ENCODE peak calls at places on chromosome 6, in ten cellular contexts. F is fibroblast of lung, S is heart left ventricle, R is cardiac muscle cell, L is sigmoid colon, I is mammary epithelial cell, M is A549, Q is esophagus squamous epithelium, O is pancreas, W is DND-41. X is an unnamed sample.

GRCh38 chr6:108368431-108369030 is 73.7 kb downstream of the AFG1L start:
- DNase-seq in F (no peak), S (no peak), R (no peak), L (no peak), I (no peak), M (no peak), Q (no peak), O (no peak), W (no peak), X (no peak)

GRCh38 chr6:43609402-43609801 is 19.7 kb downstream of the GTPBP2 start:
- DNase-seq in F (no peak), S (no peak), R (no peak), L (no peak), I (no peak), M (no peak), Q (no peak), O (no peak), W (no peak), X (no peak)

GRCh38 chr6:133778414-133778813 is 110.5 kb upstream of the TCF21 start:
- DNase-seq in F (peak; percentile 99), S (no peak), R (peak; percentile 95), L (no peak), I (peak; percentile 52), M (no peak), Q (no peak), O (no peak), W (no peak), X (no peak)

GRCh38 chr6:107121964-107122495 is 6.7 kb upstream of the BEND3 start:
- DNase-seq in F (no peak), S (no peak), R (no peak), L (no peak), I (no peak), M (no peak), Q (no peak), O (no peak), W (no peak), X (no peak)

GRCh38 chr6:44223471-44224153 is at the start of gene SLC29A1:
- DNase-seq in F (peak; percentile 25), S (peak; percentile 91), R (peak; percentile 39), L (peak; percentile 91), I (peak; percentile 48), M (peak; percentile 76), Q (no peak), O (peak; percentile 74), W (peak; percentile 88), X (peak; percentile 85)

GRCh38 chr6:25913741-25914140 is 16.8 kb downstream of the SLC17A2 start:
- DNase-seq in F (no peak), S (no peak), R (no peak), L (no peak), I (no peak), M (no peak), Q (no peak), O (no peak), W (no peak), X (no peak)

GRCh38 chr6:15752820-15753219 is 90.0 kb upstream of the DTNBP1 start:
- DNase-seq in F (no peak), S (no peak), R (peak; percentile 37), L (no peak), I (no peak), M (no peak), Q (no peak), O (no peak), W (no peak), X (no peak)

GRCh38 chr6:47407295-47408281 is 70.0 kb upstream of the CD2AP start:
- DNase-seq in F (no peak), S (no peak), R (no peak), L (no peak), I (peak; percentile 11), M (peak; percentile 16), Q (no peak), O (no peak), W (no peak), X (no peak)

DNA sequence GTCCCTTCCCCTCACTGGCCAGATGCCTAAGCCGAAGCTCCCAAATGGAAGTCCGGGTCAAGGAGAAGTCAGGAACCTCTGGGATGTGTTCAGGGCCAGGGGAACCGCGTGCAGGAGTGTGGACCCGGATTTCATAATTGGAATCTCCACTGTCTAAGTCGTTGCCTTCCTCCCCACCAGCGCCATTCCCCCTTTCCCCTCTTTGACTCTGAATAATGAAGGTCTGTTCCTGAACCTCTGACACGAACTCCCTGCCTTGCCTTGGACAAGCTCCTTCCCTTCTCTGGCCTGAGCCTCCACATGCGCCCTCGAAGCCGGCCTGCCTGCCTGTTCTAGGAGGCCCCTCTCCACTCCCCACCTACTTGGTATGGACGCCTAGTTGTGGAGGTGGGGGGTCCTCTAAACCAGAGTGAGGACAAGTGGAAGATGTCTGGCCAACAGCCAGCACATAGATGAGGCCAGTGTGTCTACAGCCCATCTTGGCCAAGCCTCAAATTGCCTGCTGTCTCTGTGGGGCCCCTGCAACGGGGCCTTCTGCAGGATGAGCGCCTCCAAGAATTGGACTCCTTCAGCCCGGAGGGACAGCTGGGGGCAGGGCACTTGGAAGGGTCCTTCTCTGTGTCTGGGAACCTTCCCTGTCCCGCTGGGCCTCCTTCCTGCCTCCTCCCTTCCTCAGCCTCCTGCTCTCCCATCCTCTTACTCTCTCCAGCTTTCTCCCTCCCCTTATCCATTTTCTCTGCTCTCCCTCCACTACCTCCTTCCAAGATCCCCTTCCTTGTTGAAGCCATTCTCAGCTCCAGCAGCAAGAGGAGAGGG is 1.5 kb downstream of the MDFI start:
- DNase-seq in F (no peak), S (peak; percentile 47), R (peak; percentile 69), L (no peak), I (no peak), M (no peak), Q (no peak), O (no peak), W (no peak), X (no peak)
- H3K4me1 ChIP-seq in F (no peaks in the 10 kb centered on the region), S (peaks cover 17% of the 10 kb centered on the region), R (peaks cover 25% of the 10 kb centered on the region), L (peaks cover 29% of the 10 kb centered on the region), I (peaks cover 64% of the 10 kb centered on the region), M (peaks cover 6% of the 10 kb centered on the region), Q (peaks cover 22% of the 10 kb centered on the region), O (peaks cover 5% of the 10 kb centered on the region), W (peaks cover 23% of the 10 kb centered on the region), X (peaks cover 8% of the 10 kb centered on the region)

GRCh38 chr6:40409716-40410397 is 177.3 kb downstream of the LRFN2 start:
- DNase-seq in F (no peak), S (no peak), R (no peak), L (no peak), I (peak; percentile 39), M (no peak), Q (no peak), O (no peak), W (no peak), X (no peak)

GRCh38 chr6:40411881-40412280 is 175.3 kb downstream of the LRFN2 start:
- DNase-seq in F (no peak), S (no peak), R (no peak), L (peak; percentile 14), I (no peak), M (no peak), Q (no peak), O (no peak), W (no peak), X (no peak)

GRCh38 chr6:40414617-40415016 is 172.5 kb downstream of the LRFN2 start:
- DNase-seq in F (no peak), S (no peak), R (no peak), L (peak; percentile 12), I (no peak), M (no peak), Q (no peak), O (no peak), W (no peak), X (no peak)

GRCh38 chr6:40410792-40411191 is 176.4 kb downstream of the LRFN2 start:
- DNase-seq in F (no peak), S (no peak), R (no peak), L (peak; percentile 34), I (no peak), M (no peak), Q (no peak), O (no peak), W (no peak), X (no peak)

DNA sequence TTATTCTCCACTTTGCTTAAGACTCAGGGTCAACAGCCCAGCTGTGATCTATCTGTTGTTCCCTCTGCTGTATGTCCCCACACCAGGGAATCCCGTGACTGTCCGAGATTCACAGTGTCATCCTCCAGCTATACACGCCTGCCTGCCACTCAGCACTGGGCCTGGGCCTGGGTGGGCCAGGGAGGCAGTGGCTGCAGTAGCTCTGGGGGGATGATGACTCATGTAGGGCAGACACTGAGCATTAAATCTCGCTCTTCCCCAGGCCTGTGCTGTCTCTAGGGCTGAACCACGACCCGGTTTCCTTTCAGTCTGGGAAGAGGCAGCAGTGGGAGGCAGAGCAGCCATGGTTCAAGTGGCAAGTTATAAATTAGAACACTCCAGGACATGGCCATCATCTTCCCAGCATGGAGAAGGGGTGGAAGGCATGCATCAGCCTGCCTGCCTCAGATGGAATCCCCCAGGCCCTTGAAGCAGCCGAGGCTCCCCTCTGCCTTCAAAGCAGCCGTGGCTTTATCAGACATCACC is 173.9 kb downstream of the LRFN2 start:
- DNase-seq in F (no peak), S (no peak), R (no peak), L (peak; percentile 46), I (no peak), M (no peak), Q (no peak), O (no peak), W (no peak), X (no peak)
- H3K27ac ChIP-seq in F (no peak overlapping the region), S (no peak overlapping the region), R (no peak overlapping the region), L (no peak overlapping the region), I (no peak overlapping the region), M (no peak overlapping the region), Q (no peak overlapping the region), O (no peak overlapping the region), W (no peak overlapping the region), X (no peak overlapping the region)

GRCh38 chr6:152273002-152273401 is 364.2 kb downstream of the SYNE1 start:
- DNase-seq in F (peak; percentile 24), S (no peak), R (peak; percentile 12), L (no peak), I (peak; percentile 59), M (no peak), Q (no peak), O (no peak), W (no peak), X (no peak)

GRCh38 chr6:152270301-152270925 is 366.7 kb downstream of the SYNE1 start:
- DNase-seq in F (peak; percentile 34), S (no peak), R (peak; percentile 43), L (no peak), I (peak; percentile 75), M (no peak), Q (no peak), O (no peak), W (no peak), X (no peak)

GRCh38 chr6:152273638-152274037 is 363.5 kb downstream of the SYNE1 start:
- DNase-seq in F (no peak), S (no peak), R (peak; percentile 24), L (no peak), I (no peak), M (no peak), Q (no peak), O (peak; percentile 25), W (no peak), X (no peak)

GRCh38 chr6:152272486-152272885 is 364.7 kb downstream of the SYNE1 start:
- DNase-seq in F (no peak), S (no peak), R (no peak), L (no peak), I (peak; percentile 23), M (no peak), Q (no peak), O (no peak), W (no peak), X (no peak)

DNA sequence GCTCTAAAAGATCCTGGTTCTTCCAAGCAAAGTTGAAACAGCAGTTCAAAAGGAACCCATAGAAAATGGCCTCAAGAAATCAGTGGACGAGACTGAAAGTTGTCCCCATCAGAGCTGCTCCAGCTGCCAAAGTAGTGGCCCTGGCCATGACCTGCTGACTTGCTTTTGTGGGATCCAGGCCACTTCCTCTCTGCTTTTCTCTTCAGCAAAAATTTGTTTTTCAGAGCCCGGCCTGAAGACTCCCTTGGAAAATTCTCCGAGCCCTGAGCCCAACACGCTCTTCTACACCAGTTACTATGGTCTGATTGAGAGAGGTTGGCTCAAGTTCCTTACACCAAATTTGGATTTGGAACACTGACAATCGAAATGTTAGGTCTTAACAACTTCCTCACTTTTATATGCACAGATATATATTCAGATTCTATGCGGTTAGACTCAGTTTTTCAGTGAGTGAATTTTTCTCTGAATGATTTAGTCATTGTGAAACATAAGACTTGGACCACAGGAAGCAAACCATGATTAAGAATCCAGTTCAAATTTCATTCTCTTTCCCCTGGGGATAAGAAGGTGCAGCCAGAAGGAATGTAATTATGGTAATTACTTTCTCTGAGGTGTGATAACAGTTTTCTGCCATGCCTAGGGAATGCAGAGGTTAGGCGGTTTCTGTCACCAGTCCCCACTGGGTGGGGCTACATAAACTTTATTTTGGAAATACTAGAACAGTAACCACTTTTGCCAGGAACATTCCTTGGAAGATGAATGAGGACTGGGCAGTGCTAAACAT is 365.3 kb downstream of the SYNE1 start:
- DNase-seq in F (peak; percentile 57), S (no peak), R (peak; percentile 77), L (no peak), I (peak; percentile 67), M (no peak), Q (no peak), O (no peak), W (no peak), X (no peak)
- H3K4me1 ChIP-seq in F (peaks cover 2% of the 10 kb centered on the region), S (peaks cover 32% of the 10 kb centered on the region), R (no peaks in the 10 kb centered on the region), L (peaks cover 60% of the 10 kb centered on the region), I (peaks cover 38% of the 10 kb centered on the region), M (peaks cover 12% of the 10 kb centered on the region), Q (peaks cover 30% of the 10 kb centered on the region), O (peaks cover 27% of the 10 kb centered on the region), W (no peaks in the 10 kb centered on the region), X (no peaks in the 10 kb centered on the region)

GRCh38 chr6:74482180-74482579 is 723.7 kb downstream of the COL12A1 start:
- DNase-seq in F (no peak), S (no peak), R (no peak), L (no peak), I (no peak), M (no peak), Q (no peak), O (no peak), W (no peak), X (no peak)

GRCh38 chr6:74479420-74479819 is 726.4 kb downstream of the COL12A1 start:
- DNase-seq in F (no peak), S (no peak), R (no peak), L (no peak), I (no peak), M (no peak), Q (no peak), O (no peak), W (no peak), X (no peak)

GRCh38 chr6:74479960-74480359 is 725.9 kb downstream of the COL12A1 start:
- DNase-seq in F (no peak), S (no peak), R (no peak), L (no peak), I (no peak), M (no peak), Q (no peak), O (no peak), W (no peak), X (no peak)

DNA sequence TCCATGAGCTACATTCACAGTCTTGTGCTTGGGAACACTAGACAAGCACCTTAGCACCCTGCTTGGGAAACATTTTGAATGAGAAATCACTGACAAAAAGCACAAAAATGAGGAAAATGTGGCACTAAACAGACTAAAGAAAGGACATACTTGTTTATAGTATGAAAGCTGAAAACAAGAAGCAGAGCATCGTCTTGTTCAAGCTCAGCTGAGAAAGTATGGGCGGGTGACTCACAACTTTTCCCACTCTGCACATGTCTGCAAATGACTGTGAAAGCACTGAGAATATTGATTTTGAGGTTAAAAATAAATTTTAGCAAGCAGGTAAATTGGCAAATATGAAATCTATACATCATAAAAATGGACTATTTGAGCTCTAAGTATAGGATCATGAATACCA is 725.3 kb downstream of the COL12A1 start:
- DNase-seq in F (no peak), S (no peak), R (no peak), L (no peak), I (no peak), M (no peak), Q (no peak), O (no peak), W (no peak), X (no peak)
- H3K27ac ChIP-seq in F (no peak overlapping the region), S (no peak overlapping the region), R (no peak overlapping the region), L (no peak overlapping the region), I (no peak overlapping the region), M (no peak overlapping the region), Q (no peak overlapping the region), O (no peak overlapping the region), W (no peak overlapping the region), X (no peak overlapping the region)